ENCODE peak calls at places on chromosomes 11 and 22, in seven cellular contexts. One of them, this sample, is unnamed.

GRCh38 chr22:48884786-48885185 is 942.9 kb downstream of the BRD1 start:
- DNase-seq in Right ventricle myocardium inferior: no peak
- DNase-seq in H54: no peak
- DNase-seq in stimulated activated CD8-positive, alpha-beta memory T cell treated with anti-CD3 and anti-CD28 coated beads, Interleukin-15, amount 100 ng/mL, for 1 hour: no peak
- DNase-seq in kidney: peak; percentile 62
- DNase-seq in tibial nerve: no peak
- DNase-seq in NCI-H1105 treated with DMSO at 0.1 percent for 48 hours: no peak
- DNase-seq in this sample: no peak

GRCh38 chr11:79265756-79266322 is 175.0 kb downstream of the TENM4 start:
- DNase-seq in Right ventricle myocardium inferior: no peak
- DNase-seq in H54: no peak
- DNase-seq in stimulated activated CD8-positive, alpha-beta memory T cell treated with anti-CD3 and anti-CD28 coated beads, Interleukin-15, amount 100 ng/mL, for 1 hour: no peak
- DNase-seq in kidney: no peak
- DNase-seq in tibial nerve: no peak
- DNase-seq in NCI-H1105 treated with DMSO at 0.1 percent for 48 hours: no peak
- DNase-seq in this sample: no peak

GRCh38 chr11:97722065-97722464 is 1298.7 kb upstream of the CNTN5 start:
- DNase-seq in Right ventricle myocardium inferior: no peak
- DNase-seq in H54: peak; percentile 1
- DNase-seq in stimulated activated CD8-positive, alpha-beta memory T cell treated with anti-CD3 and anti-CD28 coated beads, Interleukin-15, amount 100 ng/mL, for 1 hour: no peak
- DNase-seq in kidney: peak; percentile 28
- DNase-seq in tibial nerve: no peak
- DNase-seq in NCI-H1105 treated with DMSO at 0.1 percent for 48 hours: peak; percentile 31
- DNase-seq in this sample: no peak

GRCh38 chr11:72497731-72498130 is 63.4 kb upstream of the CLPB start:
- DNase-seq in Right ventricle myocardium inferior: no peak
- DNase-seq in H54: no peak
- DNase-seq in stimulated activated CD8-positive, alpha-beta memory T cell treated with anti-CD3 and anti-CD28 coated beads, Interleukin-15, amount 100 ng/mL, for 1 hour: no peak
- DNase-seq in kidney: no peak
- DNase-seq in tibial nerve: no peak
- DNase-seq in NCI-H1105 treated with DMSO at 0.1 percent for 48 hours: no peak
- DNase-seq in this sample: no peak

GRCh38 chr11:44957051-44957515 is 6.4 kb upstream of the TP53I11 start:
- DNase-seq in Right ventricle myocardium inferior: no peak
- DNase-seq in H54: no peak
- DNase-seq in stimulated activated CD8-positive, alpha-beta memory T cell treated with anti-CD3 and anti-CD28 coated beads, Interleukin-15, amount 100 ng/mL, for 1 hour: no peak
- DNase-seq in kidney: peak; percentile 69
- DNase-seq in tibial nerve: no peak
- DNase-seq in NCI-H1105 treated with DMSO at 0.1 percent for 48 hours: no peak
- DNase-seq in this sample: no peak

GRCh38 chr11:95925011-95925410 is 1.1 kb upstream of the MTMR2 start:
- DNase-seq in Right ventricle myocardium inferior: no peak
- DNase-seq in H54: no peak
- DNase-seq in stimulated activated CD8-positive, alpha-beta memory T cell treated with anti-CD3 and anti-CD28 coated beads, Interleukin-15, amount 100 ng/mL, for 1 hour: no peak
- DNase-seq in kidney: no peak
- DNase-seq in tibial nerve: no peak
- DNase-seq in NCI-H1105 treated with DMSO at 0.1 percent for 48 hours: no peak
- DNase-seq in this sample: no peak

GRCh38 chr11:86688398-86689179 is 16.2 kb upstream of the ME3 start:
- DNase-seq in Right ventricle myocardium inferior: no peak
- DNase-seq in H54: no peak
- DNase-seq in stimulated activated CD8-positive, alpha-beta memory T cell treated with anti-CD3 and anti-CD28 coated beads, Interleukin-15, amount 100 ng/mL, for 1 hour: no peak
- DNase-seq in kidney: no peak
- DNase-seq in tibial nerve: no peak
- DNase-seq in NCI-H1105 treated with DMSO at 0.1 percent for 48 hours: no peak
- DNase-seq in this sample: no peak

GRCh38 chr11:131824766-131825165 is 454.4 kb downstream of the NTM start:
- DNase-seq in Right ventricle myocardium inferior: no peak
- DNase-seq in H54: no peak
- DNase-seq in stimulated activated CD8-positive, alpha-beta memory T cell treated with anti-CD3 and anti-CD28 coated beads, Interleukin-15, amount 100 ng/mL, for 1 hour: no peak
- DNase-seq in kidney: no peak
- DNase-seq in tibial nerve: no peak
- DNase-seq in NCI-H1105 treated with DMSO at 0.1 percent for 48 hours: no peak
- DNase-seq in this sample: no peak

GRCh38 chr22:23402275-23403151 is 177.6 kb downstream of the IGLL1 start:
- DNase-seq in Right ventricle myocardium inferior: no peak
- DNase-seq in H54: peak; percentile 23
- DNase-seq in stimulated activated CD8-positive, alpha-beta memory T cell treated with anti-CD3 and anti-CD28 coated beads, Interleukin-15, amount 100 ng/mL, for 1 hour: peak; percentile 2
- DNase-seq in kidney: peak; percentile 90
- DNase-seq in tibial nerve: no peak
- DNase-seq in NCI-H1105 treated with DMSO at 0.1 percent for 48 hours: no peak
- DNase-seq in this sample: peak; percentile 88

GRCh38 chr11:76663461-76663760 is 7.1 kb downstream of the LRRC32 start:
- DNase-seq in Right ventricle myocardium inferior: peak; percentile 9
- DNase-seq in H54: no peak
- DNase-seq in stimulated activated CD8-positive, alpha-beta memory T cell treated with anti-CD3 and anti-CD28 coated beads, Interleukin-15, amount 100 ng/mL, for 1 hour: no peak
- DNase-seq in kidney: peak; percentile 59
- DNase-seq in tibial nerve: no peak
- DNase-seq in NCI-H1105 treated with DMSO at 0.1 percent for 48 hours: no peak
- DNase-seq in this sample: no peak

GRCh38 chr11:1165256-1166041 is 7.7 kb downstream of the MUC5AC start:
- DNase-seq in Right ventricle myocardium inferior: no peak
- DNase-seq in H54: no peak
- DNase-seq in stimulated activated CD8-positive, alpha-beta memory T cell treated with anti-CD3 and anti-CD28 coated beads, Interleukin-15, amount 100 ng/mL, for 1 hour: no peak
- DNase-seq in kidney: peak; percentile 64
- DNase-seq in tibial nerve: no peak
- DNase-seq in NCI-H1105 treated with DMSO at 0.1 percent for 48 hours: no peak
- DNase-seq in this sample: no peak

GRCh38 chr11:105392546-105392945 is 217.3 kb upstream of the GRIA4 start:
- DNase-seq in Right ventricle myocardium inferior: no peak
- DNase-seq in H54: no peak
- DNase-seq in stimulated activated CD8-positive, alpha-beta memory T cell treated with anti-CD3 and anti-CD28 coated beads, Interleukin-15, amount 100 ng/mL, for 1 hour: no peak
- DNase-seq in kidney: no peak
- DNase-seq in tibial nerve: no peak
- DNase-seq in NCI-H1105 treated with DMSO at 0.1 percent for 48 hours: no peak
- DNase-seq in this sample: no peak

GRCh38 chr11:65981101-65981740 is 19.7 kb downstream of the SART1 start:
- DNase-seq in Right ventricle myocardium inferior: no peak
- DNase-seq in H54: no peak
- DNase-seq in stimulated activated CD8-positive, alpha-beta memory T cell treated with anti-CD3 and anti-CD28 coated beads, Interleukin-15, amount 100 ng/mL, for 1 hour: no peak
- DNase-seq in kidney: peak; percentile 63
- DNase-seq in tibial nerve: no peak
- DNase-seq in NCI-H1105 treated with DMSO at 0.1 percent for 48 hours: no peak
- DNase-seq in this sample: no peak